ENCODE peak calls at places on chromosomes 11 and 22, in eight cellular contexts. D is activated CD4-positive, alpha-beta T cell treated with anti-CD3 and anti-CD28 coated beads for 48 hours; L is stimulated activated CD4-positive, alpha-beta T cell treated with anti-CD3 and anti-CD28 coated beads, Interleukin-2, amount 100 ng/mL, for 48 hours; T is activated CD8-positive, alpha-beta memory T cell treated with anti-CD3 and anti-CD28 coated beads, Interleukin-2, amount 10 ng/mL, durations not matched to agents 7 days and 5 days; O is COLO829; V is spleen; P is epithelial cell of esophagus; G is GM19239. E is an unnamed sample.

GRCh38 chr11:134515081-134515960 is 103.3 kb upstream of the B3GAT1 start:
- DNase-seq in O (no peak), T (no peak), G (no peak), D (no peak), V (peak), L (no peak), P (no peak), E (no peak)

GRCh38 chr11:76123243-76123642 is 83.1 kb downstream of the WNT11 start:
- DNase-seq in O (no peak), G (no peak), P (peak), T (no peak), D (no peak), V (no peak), L (no peak), E (no peak)

GRCh38 chr11:29260939-29261705 is 755.7 kb downstream of the KCNA4 start:
- DNase-seq in V (no peak), D (no peak), G (no peak), O (no peak), T (no peak), L (no peak), P (peak), E (no peak)

GRCh38 chr11:43918662-43919061 is 23.8 kb upstream of the C11orf96 start:
- DNase-seq in G (no peak), T (no peak), D (no peak), O (no peak), P (no peak), V (no peak), L (no peak), E (no peak)

GRCh38 chr11:106062592-106062949 is 14.6 kb downstream of the KBTBD3 start:
- DNase-seq in V (no peak), D (no peak), L (no peak), G (no peak), O (no peak), T (no peak), P (no peak), E (no peak)

GRCh38 chr11:126132319-126132718 is 69.7 kb upstream of the CDON start:
- DNase-seq in G (no peak), V (no peak), L (no peak), O (no peak), D (no peak), P (peak), T (no peak), E (no peak)

GRCh38 chr22:36775589-36775965 is 342 bp downstream of the IFT27 start:
- DNase-seq in D (peak), V (peak), T (peak), O (no peak), G (no peak), P (no peak), L (peak), E (peak)

GRCh38 chr22:23984430-23984829 is 4.5 kb downstream of the GSTT2 start:
- DNase-seq in G (peak), O (peak), T (no peak), P (peak), V (no peak), L (peak), D (peak), E (peak)

GRCh38 chr22:46791201-46791731 is 28.8 kb downstream of the TBC1D22A start:
- DNase-seq in P (peak), O (peak), L (peak), D (peak), V (peak), G (peak), T (peak), E (peak)

GRCh38 chr11:116723511-116723910 is 49.3 kb downstream of the BUD13 start:
- DNase-seq in O (no peak), P (no peak), L (no peak), G (no peak), V (no peak), D (no peak), T (no peak), E (no peak)

GRCh38 chr11:927871-928270 is 2.2 kb downstream of the AP2A2 start:
- DNase-seq in G (no peak), V (no peak), P (no peak), L (no peak), D (peak), O (no peak), T (peak), E (no peak)

GRCh38 chr22:27885977-27886842 is 32.8 kb downstream of the PITPNB start:
- DNase-seq in G (peak), P (peak), T (peak), L (peak), O (peak), V (no peak), D (peak), E (peak)

GRCh38 chr11:13669544-13670488 is 1.3 kb downstream of the FAR1 start:
- DNase-seq in G (no peak), L (no peak), P (peak), D (peak), T (no peak), O (no peak), V (no peak), E (no peak)

GRCh38 chr22:35540600-35541253 is at the start of gene RASD2:
- DNase-seq in D (peak), T (peak), G (peak), P (peak), O (no peak), V (no peak), L (peak), E (no peak)

GRCh38 chr22:47933891-47934290 is 1171.4 kb downstream of the TBC1D22A start:
- DNase-seq in G (no peak), P (no peak), T (no peak), V (no peak), D (no peak), O (no peak), L (no peak), E (no peak)

GRCh38 chr11:72814831-72815618 is 814 bp downstream of the ATG16L2 start:
- DNase-seq in L (peak), O (peak), V (peak), D (peak), T (peak), G (no peak), P (peak), E (peak)

GRCh38 chr11:128824199-128825049 is 42.7 kb downstream of the KCNJ1 start:
- DNase-seq in O (no peak), P (no peak), L (no peak), T (no peak), V (no peak), D (no peak), G (no peak), E (no peak)

GRCh38 chr11:110538154-110538553 is 108.4 kb downstream of the FDX1 start:
- DNase-seq in V (no peak), O (no peak), T (no peak), L (no peak), D (no peak), G (no peak), P (no peak), E (no peak)